ENCODE peak calls at places on chromosomes 12 and 14, in five cellular contexts. I is heart right ventricle; T is CD8-positive, alpha-beta memory T cell; B is left lung; Y is cardiac muscle cell. J is an unnamed sample. For H3K9me3 and H3K4me1, the result is how much of the 10 kb centered on the place peaks cover.

GRCh38 chr12:93016752-93017350 is 87.8 kb upstream of the EEA1 start:
- DNase-seq in I (no peak), T (no peak), B (no peak), Y (no peak), J (no peak)

GRCh38 chr12:51904951-51905471 is 2.3 kb upstream of the ACVRL1 start:
- DNase-seq in I (no peak), T (no peak), B (peak), Y (peak), J (peak)

GRCh38 chr12:121838096-121838495 is 20.6 kb downstream of the HPD start:
- DNase-seq in I (no peak), T (no peak), B (no peak), Y (no peak), J (no peak)

GRCh38 chr12:81208193-81208946 is 130.5 kb downstream of the ACSS3 start:
- DNase-seq in I (no peak), T (no peak), B (no peak), Y (peak), J (no peak)

GRCh38 chr12:22286569-22286968 is 47.9 kb downstream of the ST8SIA1 start:
- DNase-seq in I (no peak), T (no peak), B (no peak), Y (peak), J (no peak)

GRCh38 chr14:68474741-68475140 is 318.1 kb downstream of the ZFP36L1 start:
- DNase-seq in I (no peak), T (no peak), B (no peak), Y (no peak), J (no peak)

GRCh38 chr14:74240794-74241610 is 1.8 kb downstream of the VSX2 start:
- DNase-seq in I (no peak), T (no peak), B (no peak), Y (no peak), J (no peak)

GRCh38 chr14:41604793-41605534 is 1.7 kb upstream of the LRFN5 start:
- DNase-seq in I (peak), T (no peak), B (no peak), Y (peak), J (no peak)

GRCh38 chr14:105602799-105603763 is 76.7 kb downstream of the TMEM121 start:
- DNase-seq in I (no peak), T (no peak), B (no peak), Y (no peak), J (peak)

GRCh38 chr12:113262710-113263109 is 41.4 kb downstream of the TPCN1 start:
- DNase-seq in I (no peak), T (no peak), B (peak), Y (peak), J (no peak)

GRCh38 chr12:128365831-128366231 is 98.9 kb downstream of the TMEM132C start:
- DNase-seq in I (no peak), T (no peak), B (no peak), Y (peak), J (no peak)

GRCh38 chr12:102527256-102527720 is 46.9 kb upstream of the IGF1 start:
- DNase-seq in I (no peak), T (no peak), B (no peak), Y (peak), J (no peak)

GRCh38 chr12:132610051-132610759 is at the start of gene LRCOL1:
- DNase-seq in I (peak), T (no peak), B (peak), Y (peak), J (no peak)

GRCh38 chr12:52041695-52042123 is 9.5 kb upstream of the NR4A1 start:
- DNase-seq in I (peak), T (peak), B (no peak), Y (peak), J (peak)

GRCh38 chr14:64762044-64763034 is 58.1 kb downstream of the PLEKHG3 start:
- DNase-seq in I (peak), T (peak), B (peak), Y (peak), J (peak)

GRCh38 chr12:68832504-68832867 is 24.5 kb downstream of the MDM2 start:
- DNase-seq in I (no peak), T (no peak), B (no peak), Y (no peak), J (no peak)

GRCh38 chr12:95633049-95633545 is 81.8 kb upstream of the USP44 start:
- DNase-seq in I (no peak), T (no peak), B (peak), Y (peak), J (peak)

GRCh38 chr14:60722163-60722835 is 1.9 kb downstream of the SIX4 start:
- DNase-seq in I (peak), T (peak), B (peak), Y (peak), J (no peak)

GRCh38 chr14:32331227-32331597 is 2.1 kb downstream of the AKAP6 start:
- DNase-seq in I (no peak), T (no peak), B (no peak), Y (no peak), J (no peak)

GRCh38 chr12:83954939-83955601 is 957.5 kb downstream of the SLC6A15 start:
- DNase-seq in I (no peak), T (no peak), B (no peak), Y (peak), J (no peak)

GRCh38 chr14:30779210-30779609 is 95.1 kb upstream of the COCH start:
- DNase-seq in I (no peak), T (no peak), B (no peak), Y (no peak), J (no peak)

GRCh38 chr14:76863724-76864407 is 37.7 kb downstream of the LRRC74A start:
- DNase-seq in I (peak), T (no peak), B (peak), Y (peak), J (peak)

GRCh38 chr12:50825372-50825838 is 17.3 kb upstream of the TMPRSS12 start:
- DNase-seq in I (no peak), T (no peak), B (no peak), Y (peak), J (no peak)

GRCh38 chr12:47095446-47096236 is 15.9 kb upstream of the AMIGO2 start:
- DNase-seq in I (no peak), T (no peak), B (no peak), Y (peak), J (no peak)

GRCh38 chr14:33357225-33358010 is 418.7 kb downstream of the NPAS3 start:
- DNase-seq in I (no peak), T (no peak), B (no peak), Y (peak), J (no peak)

GRCh38 chr14:50756300-50756699 is 74.7 kb downstream of the NIN start:
- DNase-seq in I (no peak), T (no peak), B (no peak), Y (no peak), J (no peak)

GRCh38 chr14:94113490-94113889 is 3.0 kb downstream of the IFI27 start:
- DNase-seq in I (peak), T (no peak), B (no peak), Y (peak), J (peak)

DNA sequence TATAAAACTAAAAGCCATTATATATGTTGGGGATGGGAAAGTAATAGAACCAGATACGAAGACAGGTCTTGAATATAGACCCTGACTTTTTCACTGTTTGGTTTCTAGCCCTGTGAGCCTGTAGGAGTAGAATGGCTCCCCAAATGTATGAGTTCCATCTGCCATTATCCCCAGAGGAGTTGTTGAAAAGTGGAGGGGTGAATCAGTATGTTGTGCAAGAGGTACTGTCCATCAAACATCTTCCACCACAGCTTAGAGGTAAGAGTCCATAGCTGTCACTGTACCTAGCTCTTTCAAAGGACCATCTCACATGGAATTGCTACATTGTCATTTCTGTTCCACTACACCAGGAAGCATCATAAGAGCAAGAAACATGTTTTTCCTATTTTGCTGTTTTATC is 1.1 kb downstream of the NCAPD2 start:
- DNase-seq in I (no peak), T (no peak), B (no peak), Y (no peak), J (no peak)
- H3K27ac ChIP-seq in I (no peak), T (no peak), B (no peak), Y (no peak), J (no peak)

GRCh38 chr12:11348439-11348838 is 38.2 kb upstream of the PRB4 start:
- DNase-seq in I (no peak), T (no peak), B (no peak), Y (no peak), J (no peak)

GRCh38 chr12:11344504-11344903 is 34.3 kb upstream of the PRB4 start:
- DNase-seq in I (no peak), T (no peak), B (no peak), Y (no peak), J (no peak)

GRCh38 chr12:11347810-11348209 is 37.6 kb upstream of the PRB4 start:
- DNase-seq in I (no peak), T (no peak), B (no peak), Y (no peak), J (no peak)
- H3K9me3 ChIP-seq in I (under half), T (under half), B (under half), Y (under half), J (under half)

DNA sequence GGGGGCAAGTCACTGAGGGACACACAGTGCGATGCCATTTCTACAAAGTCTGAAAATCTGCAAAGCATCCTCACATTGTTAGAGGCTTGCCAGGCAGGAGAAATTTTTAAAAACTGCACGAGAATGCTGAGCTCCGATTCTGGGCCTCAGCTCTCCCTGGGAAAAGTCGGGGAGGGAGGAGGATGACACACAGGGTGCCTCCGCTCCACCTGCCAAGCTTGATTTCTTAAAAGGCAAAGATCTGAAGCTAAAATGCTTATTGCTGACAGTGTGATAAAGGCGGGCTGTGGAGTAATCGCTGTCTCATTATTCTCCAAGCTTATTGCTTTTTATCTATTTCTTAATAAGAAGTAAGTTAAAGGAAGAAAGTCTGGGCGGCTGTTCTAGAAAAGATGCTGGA is 55.1 kb downstream of the CCDC85C start:
- DNase-seq in I (no peak), T (no peak), B (no peak), Y (no peak), J (no peak)
- H3K4me1 ChIP-seq in I (under half), T (under half), B (under half), Y (under half), J (under half)

DNA sequence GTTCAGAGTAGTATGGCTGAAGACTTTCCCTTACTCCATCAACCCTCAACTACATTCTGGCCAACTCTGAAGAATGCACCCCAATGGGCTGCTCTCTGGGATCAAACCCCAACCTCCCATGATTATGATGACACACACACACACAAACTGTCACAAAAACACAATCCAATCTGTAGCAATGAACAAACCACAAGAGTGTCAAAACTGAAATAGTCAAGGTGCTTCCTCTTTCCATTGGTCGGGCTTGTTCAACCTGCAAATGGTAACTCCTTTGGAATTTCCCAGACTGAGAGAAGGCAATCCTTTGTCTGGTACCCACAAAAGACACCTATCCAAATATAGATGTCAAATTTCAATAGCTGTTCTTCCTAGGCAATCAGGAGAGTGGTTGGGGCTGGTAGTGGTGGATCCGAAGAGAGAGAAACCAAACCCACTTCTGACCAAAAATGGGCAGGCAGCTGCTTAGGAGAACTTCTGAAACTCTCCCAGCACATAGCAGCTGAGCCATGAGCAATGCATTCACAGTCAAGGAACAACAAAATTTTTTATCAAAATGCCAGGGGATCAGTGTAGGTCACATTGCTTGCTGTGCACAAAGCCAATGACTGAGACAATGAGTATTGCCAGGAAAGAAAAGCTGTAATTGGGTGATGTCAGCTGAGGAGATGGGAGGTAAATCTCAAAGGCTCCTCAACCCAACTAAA is 191.6 kb downstream of the KITLG start:
- DNase-seq in I (no peak), T (no peak), B (no peak), Y (peak), J (no peak)
- H3K27ac ChIP-seq in I (no peak), T (no peak), B (no peak), Y (no peak), J (no peak)

GRCh38 chr14:49164074-49164473 is 422.1 kb downstream of the RPS29 start:
- DNase-seq in I (no peak), T (no peak), B (no peak), Y (no peak), J (no peak)
- H3K9me3 ChIP-seq in I (under half), T (under half), B (under half), Y (under half), J (under half)

GRCh38 chr14:91327201-91327600 is 82.7 kb upstream of the GPR68 start:
- DNase-seq in I (no peak), T (no peak), B (no peak), Y (no peak), J (no peak)

GRCh38 chr14:91327661-91328312 is 83.3 kb upstream of the GPR68 start:
- DNase-seq in I (no peak), T (no peak), B (no peak), Y (no peak), J (no peak)

GRCh38 chr14:91325211-91325610 is 80.7 kb upstream of the GPR68 start:
- DNase-seq in I (no peak), T (no peak), B (no peak), Y (no peak), J (no peak)

GRCh38 chr14:91324606-91324950 is 80.1 kb upstream of the GPR68 start:
- DNase-seq in I (no peak), T (no peak), B (no peak), Y (no peak), J (no peak)

GRCh38 chr14:91326514-91326832 is 82.0 kb upstream of the GPR68 start:
- DNase-seq in I (no peak), T (no peak), B (no peak), Y (no peak), J (no peak)
- H3K4me1 ChIP-seq in I (under half), T (half or more), B (under half), Y (under half), J (under half)

GRCh38 chr12:116274552-116275375 is 2.7 kb downstream of the MED13L start:
- DNase-seq in I (no peak), T (no peak), B (no peak), Y (no peak), J (no peak)

GRCh38 chr12:116278259-116278595 is 734 bp upstream of the MED13L start:
- DNase-seq in I (no peak), T (no peak), B (no peak), Y (no peak), J (no peak)

GRCh38 chr12:116278667-116279066 is 1.2 kb upstream of the MED13L start:
- DNase-seq in I (no peak), T (no peak), B (no peak), Y (no peak), J (no peak)

GRCh38 chr12:116277393-116278258 is at the start of gene MED13L:
- DNase-seq in I (peak), T (peak), B (peak), Y (peak), J (peak)

GRCh38 chr12:116276433-116277216 is 868 bp downstream of the MED13L start:
- DNase-seq in I (peak), T (peak), B (peak), Y (peak), J (no peak)
- H3K27ac ChIP-seq in I (peak), T (peak), B (peak), Y (peak), J (peak)

GRCh38 chr14:90489916-90490726 is 93.3 kb downstream of the CALM1 start:
- DNase-seq in I (no peak), T (no peak), B (no peak), Y (no peak), J (no peak)
- H3K9me3 ChIP-seq in I (under half), T (under half), B (under half), Y (under half), J (under half)

J was measured in ascending aorta.